ENCODE peak calls at places on chromosome 12, in six cellular contexts. C is right atrium auricular region; V is CD4-positive, alpha-beta memory T cell; Y is epithelial cell of proximal tubule; A is breast epithelium; I is neural progenitor cell. P is an unnamed sample.

GRCh38 chr12:60805340-60805739 is 1209.5 kb downstream of the SLC16A7 start:
- DNase-seq in I (no peak), A (no peak), C (no peak), Y (no peak), V (no peak), P (no peak)

GRCh38 chr12:131827961-131828534 is at the start of gene MMP17:
- DNase-seq in C (no peak), Y (no peak), I (peak; percentile 94), V (peak; percentile 24), A (no peak), P (peak; percentile 79)

GRCh38 chr12:69290545-69291277 is 51.3 kb downstream of the CPSF6 start:
- DNase-seq in A (peak; percentile 65), I (peak; percentile 90), Y (peak; percentile 16), C (peak; percentile 70), V (peak; percentile 76), P (peak; percentile 82)

GRCh38 chr12:122955151-122955550 is 11.1 kb downstream of the ABCB9 start:
- DNase-seq in I (no peak), V (no peak), C (no peak), Y (no peak), A (no peak), P (no peak)

GRCh38 chr12:108734200-108734906 is 3.0 kb upstream of the CORO1C start:
- DNase-seq in I (no peak), Y (peak; percentile 97), C (no peak), V (no peak), A (no peak), P (peak; percentile 85)

GRCh38 chr12:127381043-127381668 is 885.8 kb upstream of the TMEM132C start:
- DNase-seq in Y (no peak), I (peak; percentile 86), A (no peak), C (no peak), V (peak; percentile 10), P (peak; percentile 71)

GRCh38 chr12:14199455-14200199 is 165.9 kb upstream of the ATF7IP start:
- DNase-seq in I (no peak), V (no peak), C (no peak), Y (no peak), A (no peak), P (no peak)

GRCh38 chr12:132503611-132504204 is 13.8 kb downstream of the FBRSL1 start:
- DNase-seq in A (no peak), Y (no peak), C (no peak), V (no peak), I (no peak), P (no peak)

GRCh38 chr12:76762556-76762955 is 1.4 kb upstream of the ZDHHC17 start:
- DNase-seq in C (no peak), V (no peak), Y (no peak), A (no peak), I (peak; percentile 89), P (no peak)

GRCh38 chr12:91191516-91192111 is 9.0 kb upstream of the DCN start:
- DNase-seq in A (no peak), Y (no peak), C (no peak), V (no peak), I (no peak), P (no peak)

GRCh38 chr12:56169225-56169759 is 11.1 kb downstream of the MYL6 start:
- DNase-seq in V (no peak), I (no peak), C (no peak), Y (no peak), A (no peak), P (no peak)

GRCh38 chr12:62754706-62755105 is 180.2 kb downstream of the PPM1H start:
- DNase-seq in C (no peak), Y (no peak), I (no peak), V (no peak), A (no peak), P (no peak)

GRCh38 chr12:49796155-49796554 is 32.1 kb downstream of the NCKAP5L start:
- DNase-seq in V (no peak), A (no peak), Y (no peak), I (no peak), C (no peak), P (no peak)

GRCh38 chr12:118549506-118550109 is 173.3 kb downstream of the SUDS3 start:
- DNase-seq in A (no peak), I (no peak), C (no peak), Y (peak; percentile 56), V (no peak), P (no peak)

GRCh38 chr12:4034926-4035325 is 161.7 kb upstream of the PARP11 start:
- DNase-seq in Y (no peak), A (no peak), I (no peak), V (no peak), C (no peak), P (no peak)